ENCODE peak calls at places on chromosomes 1 and 21, in five cellular contexts. P, B, I, V and R are unnamed samples.

GRCh38 chr1:178169649-178170048 is 75.7 kb downstream of the RASAL2 start:
- DNase-seq in P (no peak), B (no peak), I (no peak), V (no peak), R (no peak)

GRCh38 chr1:32774950-32775634 is 42.1 kb downstream of the YARS1 start:
- DNase-seq in P (peak), B (no peak), I (peak), V (peak), R (peak)

GRCh38 chr1:174297351-174297750 is 138.0 kb downstream of the RABGAP1L start:
- DNase-seq in P (no peak), B (no peak), I (no peak), V (no peak), R (no peak)

GRCh38 chr1:12231276-12231595 is 1.4 kb downstream of the VPS13D start:
- DNase-seq in P (no peak), B (no peak), I (peak), V (peak), R (no peak)

GRCh38 chr1:153548722-153549695 is at the start of gene S100A3:
- DNase-seq in P (peak), B (no peak), I (peak), V (peak), R (no peak)

GRCh38 chr1:54486864-54487263 is 61.2 kb upstream of the ACOT11 start:
- DNase-seq in P (no peak), B (no peak), I (no peak), V (no peak), R (no peak)

GRCh38 chr1:201917362-201918033 is 28.8 kb downstream of the SHISA4 start:
- DNase-seq in P (peak), B (no peak), I (peak), V (peak), R (peak)

GRCh38 chr1:51518033-51518729 is 885 bp downstream of the EPS15 start:
- DNase-seq in P (peak), B (peak), I (peak), V (peak), R (no peak)

GRCh38 chr1:3892748-3893147 is 7.3 kb downstream of the C1orf174 start:
- DNase-seq in P (no peak), B (no peak), I (no peak), V (peak), R (no peak)

GRCh38 chr1:85283475-85284199 is 7.2 kb upstream of the BCL10 start:
- DNase-seq in P (no peak), B (no peak), I (no peak), V (no peak), R (no peak)

GRCh38 chr21:14243461-14243860 is 27.5 kb downstream of the RBM11 start:
- DNase-seq in P (no peak), B (no peak), I (no peak), V (no peak), R (no peak)

GRCh38 chr1:244050835-244051444 is at the start of gene ZBTB18:
- DNase-seq in P (peak), B (no peak), I (peak), V (peak), R (no peak)

GRCh38 chr1:8167936-8168335 is 141.8 kb upstream of the ERRFI1 start:
- DNase-seq in P (no peak), B (no peak), I (no peak), V (no peak), R (no peak)

GRCh38 chr1:4650486-4650885 is 3.9 kb upstream of the AJAP1 start:
- DNase-seq in P (no peak), B (no peak), I (no peak), V (peak), R (no peak)

GRCh38 chr1:166032901-166033371 is 133.9 kb downstream of the FAM78B start:
- DNase-seq in P (no peak), B (no peak), I (no peak), V (no peak), R (no peak)

GRCh38 chr1:118151312-118151937 is 33.6 kb downstream of the SPAG17 start:
- DNase-seq in P (peak), B (no peak), I (peak), V (peak), R (no peak)

GRCh38 chr1:157040802-157041201 is 4.7 kb downstream of the ARHGEF11 start:
- DNase-seq in P (peak), B (no peak), I (peak), V (peak), R (peak)

GRCh38 chr1:155776414-155776813 is 80.6 kb downstream of the GON4L start:
- DNase-seq in P (peak), B (no peak), I (no peak), V (peak), R (no peak)

GRCh38 chr1:30412241-30413110 is 310.9 kb downstream of the MATN1 start:
- DNase-seq in P (no peak), B (no peak), I (no peak), V (peak), R (no peak)

GRCh38 chr21:14554948-14555347 is 8.8 kb upstream of the SAMSN1 start:
- DNase-seq in P (no peak), B (no peak), I (peak), V (no peak), R (no peak)

GRCh38 chr21:46597031-46597430 is 7.9 kb downstream of the S100B start:
- DNase-seq in P (no peak), B (no peak), I (no peak), V (no peak), R (no peak)

GRCh38 chr1:203084588-203085527 is 954 bp downstream of the MYOG start:
- DNase-seq in P (no peak), B (no peak), I (no peak), V (no peak), R (no peak)

GRCh38 chr21:37435120-37435519 is 68.5 kb downstream of the DYRK1A start:
- DNase-seq in P (peak), B (peak), I (peak), V (peak), R (peak)

GRCh38 chr1:153613406-153613805 is 469 bp upstream of the S100A16 start:
- DNase-seq in P (no peak), B (no peak), I (no peak), V (no peak), R (no peak)

GRCh38 chr21:43662286-43662685 is 2.9 kb downstream of the RRP1B start:
- DNase-seq in P (peak), B (no peak), I (no peak), V (no peak), R (no peak)

GRCh38 chr1:167687919-167688519 is 33.8 kb upstream of the MPZL1 start:
- DNase-seq in P (peak), B (peak), I (peak), V (peak), R (peak)

GRCh38 chr21:44684483-44684882 is 2.5 kb upstream of the KRTAP12-1 start:
- DNase-seq in P (no peak), B (no peak), I (no peak), V (no peak), R (no peak)

GRCh38 chr1:228743405-228743804 is 8.1 kb downstream of the RHOU start:
- DNase-seq in P (no peak), B (no peak), I (no peak), V (no peak), R (no peak)

GRCh38 chr1:214637722-214638473 is 34.9 kb downstream of the CENPF start:
- DNase-seq in P (peak), B (no peak), I (peak), V (peak), R (peak)

GRCh38 chr1:27400963-27401341 is 8.5 kb downstream of the GPR3 start:
- DNase-seq in P (peak), B (no peak), I (no peak), V (no peak), R (no peak)

GRCh38 chr1:27403931-27404330 is 11.5 kb downstream of the GPR3 start:
- DNase-seq in P (no peak), B (no peak), I (no peak), V (no peak), R (no peak)

GRCh38 chr1:27403065-27403726 is 10.8 kb downstream of the GPR3 start:
- DNase-seq in P (peak), B (no peak), I (peak), V (peak), R (no peak)

GRCh38 chr1:27400035-27400962 is 7.9 kb downstream of the GPR3 start:
- DNase-seq in P (peak), B (no peak), I (peak), V (no peak), R (no peak)

GRCh38 chr1:27402349-27402754 is 9.9 kb downstream of the GPR3 start:
- DNase-seq in P (peak), B (no peak), I (peak), V (peak), R (no peak)
- TF ChIP-seq CTCF in P (peak), B (no peak), I (peak), V (peak), R (peak)

GRCh38 chr1:77682442-77683141 is at the start of gene ZZZ3:
- DNase-seq in P (peak), B (peak), I (peak), V (peak), R (peak)
- TF ChIP-seq CTCF in P (no peak), B (no peak), I (no peak), V (no peak), R (no peak)

DNA sequence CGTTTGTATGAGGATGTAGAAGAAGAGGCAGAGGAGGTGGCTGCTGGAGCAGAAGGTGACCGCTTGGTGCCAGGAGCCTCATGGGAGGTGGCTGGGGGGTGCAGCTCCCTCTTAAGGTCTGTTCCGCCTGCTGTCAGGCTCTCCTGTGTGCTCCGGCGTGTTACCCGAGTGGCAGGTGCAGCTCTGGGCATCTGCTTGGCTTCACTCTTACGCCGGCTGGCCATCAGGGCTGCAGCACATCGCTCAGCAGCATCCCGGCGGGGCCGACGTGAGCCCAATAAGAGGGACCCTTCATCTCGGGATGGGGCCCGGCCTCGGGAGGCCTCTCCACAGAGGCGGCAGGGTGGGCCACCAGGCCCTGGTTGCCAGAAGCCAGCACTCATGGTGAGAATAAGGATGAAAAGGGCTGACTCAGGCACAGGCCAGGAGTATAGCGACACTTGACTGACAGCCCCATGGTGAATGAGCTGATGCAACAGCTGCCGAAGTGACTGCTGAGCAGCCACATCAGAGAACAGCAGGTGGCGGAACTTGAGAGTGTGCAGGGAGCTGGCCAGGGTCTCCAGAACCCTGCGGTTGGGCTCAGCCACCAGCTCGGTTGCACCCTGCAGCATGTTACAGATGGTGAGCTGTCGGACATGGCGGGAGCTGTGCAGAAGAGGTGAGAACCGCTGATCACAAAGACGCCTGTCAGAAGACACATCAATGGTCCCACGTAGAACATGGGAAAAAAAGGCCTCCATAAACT is 17.5 kb downstream of the LRRC41 start:
- DNase-seq in P (no peak), B (no peak), I (no peak), V (no peak), R (no peak)
- TF ChIP-seq CTCF in P (no peak), B (no peak), I (no peak), V (no peak), R (no peak)

GRCh38 chr1:99146129-99146848 is 118.0 kb upstream of the PLPPR4 start:
- DNase-seq in P (no peak), B (no peak), I (no peak), V (no peak), R (no peak)
- TF ChIP-seq CTCF in P (no peak), B (no peak), I (no peak), V (no peak), R (no peak)

DNA sequence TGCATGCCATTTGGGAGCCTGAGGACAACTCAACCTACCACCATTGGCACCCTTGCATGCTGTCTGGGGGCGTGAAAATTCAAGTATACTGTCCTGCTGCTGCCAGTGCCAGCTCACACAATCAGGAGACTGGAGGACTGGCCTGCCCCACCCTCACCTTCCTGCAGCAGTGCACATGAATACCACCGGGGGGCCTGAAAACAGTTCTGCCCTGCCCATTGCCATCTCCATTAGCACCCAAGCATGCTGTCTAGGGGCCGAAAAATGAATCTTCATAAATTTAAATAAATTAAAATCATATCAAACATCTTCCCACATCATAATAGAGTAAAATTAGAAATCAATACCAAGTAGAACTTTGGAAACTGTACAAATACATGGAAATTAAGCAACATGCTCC is 322.1 kb upstream of the TMPRSS15 start:
- DNase-seq in P (no peak), B (no peak), I (no peak), V (no peak), R (no peak)
- TF ChIP-seq CTCF in P (no peak), B (no peak), I (no peak), V (no peak), R (no peak)

GRCh38 chr1:2046225-2046917 is 3.8 kb upstream of the PRKCZ start:
- DNase-seq in P (peak), B (no peak), I (no peak), V (peak), R (no peak)

GRCh38 chr1:2049517-2050481 is at the start of gene PRKCZ:
- DNase-seq in P (no peak), B (peak), I (no peak), V (peak), R (no peak)

GRCh38 chr1:2046953-2047748 is 3.1 kb upstream of the PRKCZ start:
- DNase-seq in P (no peak), B (no peak), I (no peak), V (no peak), R (no peak)

GRCh38 chr1:2049225-2049516 is 1.0 kb upstream of the PRKCZ start:
- DNase-seq in P (no peak), B (no peak), I (no peak), V (no peak), R (no peak)

DNA sequence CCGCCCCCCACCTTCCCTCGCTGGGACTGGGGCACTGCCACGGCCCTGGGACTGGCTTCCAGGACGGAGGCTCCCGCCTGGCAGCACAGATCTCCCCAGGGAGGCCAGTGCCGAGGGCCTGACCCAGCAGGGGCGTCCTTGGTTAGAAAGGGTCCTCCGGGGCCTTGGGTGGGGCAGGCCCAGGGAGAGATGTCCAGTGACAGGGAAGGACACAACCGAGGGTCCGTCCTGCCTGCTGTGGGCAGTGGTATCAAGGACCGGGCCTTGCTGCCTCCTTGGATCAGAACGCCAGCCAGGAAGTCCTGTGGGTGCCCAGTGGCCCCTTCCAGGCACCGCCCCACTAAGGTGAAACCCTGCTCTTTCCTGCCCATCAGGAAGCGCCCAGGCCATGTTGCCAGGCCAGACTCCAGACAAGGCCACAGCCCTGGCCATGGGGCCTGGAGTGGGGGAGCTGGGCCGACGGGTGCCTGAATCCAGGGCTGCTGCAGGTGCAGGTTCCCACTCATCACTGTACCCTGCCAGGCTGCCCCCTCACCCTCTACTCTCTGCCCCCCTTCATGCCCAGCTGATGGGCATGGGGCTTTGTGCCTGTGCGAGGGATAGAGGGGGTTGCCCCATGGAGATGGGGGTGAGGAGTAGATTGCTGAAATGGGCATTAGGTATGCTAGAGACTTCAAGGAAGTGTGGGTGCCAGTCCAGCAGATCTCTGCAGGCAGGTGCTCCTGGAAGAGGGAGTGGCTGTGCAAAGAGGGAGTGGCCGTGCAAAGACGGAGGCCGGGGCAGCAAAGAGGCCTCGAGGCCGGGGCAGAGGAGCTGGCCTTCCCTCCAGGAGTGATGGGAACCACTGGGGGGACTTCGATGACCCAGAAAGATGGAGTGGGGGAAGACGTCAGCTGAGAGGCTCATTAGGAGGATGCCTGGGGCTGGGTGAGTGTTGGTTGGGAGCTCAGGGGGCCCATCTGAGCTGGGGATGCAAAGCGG is 2.2 kb upstream of the PRKCZ start:
- DNase-seq in P (no peak), B (no peak), I (no peak), V (no peak), R (no peak)
- TF ChIP-seq CTCF in P (no peak), B (no peak), I (no peak), V (no peak), R (no peak)

GRCh38 chr1:182389619-182390047 is 2.0 kb downstream of the GLUL start:
- DNase-seq in P (no peak), B (no peak), I (no peak), V (no peak), R (no peak)

GRCh38 chr1:182391362-182392044 is at the start of gene GLUL:
- DNase-seq in P (peak), B (peak), I (peak), V (peak), R (peak)

GRCh38 chr1:182388392-182389134 is 3.0 kb downstream of the GLUL start:
- DNase-seq in P (no peak), B (no peak), I (no peak), V (no peak), R (no peak)

GRCh38 chr1:182392045-182393028 is 747 bp upstream of the GLUL start:
- DNase-seq in P (peak), B (no peak), I (peak), V (peak), R (no peak)

GRCh38 chr1:182391028-182391361 is 595 bp downstream of the GLUL start:
- DNase-seq in P (no peak), B (no peak), I (no peak), V (no peak), R (no peak)
- TF ChIP-seq CTCF in P (no peak), B (no peak), I (peak), V (no peak), R (no peak)

DNA sequence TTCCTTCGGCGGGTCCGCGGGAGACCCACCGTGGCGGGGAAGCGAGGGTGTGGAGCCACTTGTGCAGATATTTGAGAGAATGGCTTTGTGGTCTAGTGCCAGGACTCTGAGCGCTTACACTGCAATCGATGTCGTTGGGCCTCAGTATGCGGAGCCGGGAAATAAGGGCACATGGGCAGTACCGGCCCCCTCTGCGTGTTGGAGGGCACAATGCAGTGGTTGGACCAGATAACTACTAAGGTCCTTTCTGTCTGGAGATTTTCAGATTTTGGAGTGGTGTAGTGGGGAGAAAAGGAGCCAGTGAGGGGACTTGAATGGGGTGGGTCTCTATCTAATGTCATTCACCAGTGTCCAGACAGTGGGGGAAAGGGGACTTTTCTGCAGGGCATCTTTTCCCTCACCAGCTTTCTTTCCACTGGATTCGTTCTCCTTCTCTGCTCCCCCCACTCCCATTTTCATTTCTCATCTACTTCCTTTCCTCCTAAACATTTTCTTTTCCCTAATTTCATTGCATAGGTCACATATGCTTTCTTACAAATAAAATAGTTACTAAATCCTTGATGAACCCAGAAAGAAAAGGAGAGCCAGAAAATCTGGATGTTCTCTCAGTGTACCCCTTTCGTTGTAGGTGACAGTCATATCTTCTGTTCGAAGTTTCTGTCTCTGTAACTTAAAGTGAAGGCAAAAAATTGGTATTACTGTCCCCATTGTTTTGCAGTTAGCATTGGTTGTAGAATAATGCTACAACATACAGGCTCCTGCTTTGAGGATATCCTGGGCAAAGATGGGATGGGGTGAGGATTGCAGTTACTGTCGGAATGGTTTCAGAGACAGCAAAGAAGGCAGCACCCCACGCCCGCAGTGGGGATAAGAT is 1.4 kb downstream of the ATF3 start:
- DNase-seq in P (peak), B (no peak), I (peak), V (peak), R (no peak)
- TF ChIP-seq CTCF in P (no peak), B (no peak), I (no peak), V (no peak), R (no peak)

DNA sequence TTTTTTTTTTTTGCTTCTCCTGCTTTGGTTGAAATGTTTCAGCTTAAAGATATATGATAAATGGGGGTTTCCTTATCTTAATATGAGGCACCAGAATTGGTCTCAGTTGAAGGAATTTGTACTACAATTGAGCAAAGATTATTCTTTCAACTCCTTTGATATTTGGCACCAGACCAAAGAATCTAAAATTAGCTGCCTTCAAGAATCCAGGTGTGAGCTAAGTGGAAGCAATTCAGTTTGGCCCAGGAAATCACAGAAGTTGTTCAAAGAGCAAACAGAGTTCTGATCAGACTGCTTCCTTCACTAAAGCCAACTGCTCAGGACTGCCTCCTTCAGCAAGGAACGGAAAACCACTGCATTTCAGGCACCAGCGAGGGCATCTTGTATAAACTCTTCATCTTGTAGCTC is 68.3 kb upstream of the BCAR3 start:
- DNase-seq in P (peak), B (no peak), I (no peak), V (no peak), R (no peak)
- TF ChIP-seq CTCF in P (no peak), B (no peak), I (peak), V (no peak), R (no peak)